ENCODE peak calls at places on chromosomes 2 and 18, in nine cellular contexts. X is heart left ventricle, Y is prostate gland, K is gastrocnemius medialis, E is esophagus squamous epithelium, G is IMR-90, U is endothelial cell of umbilical vein, H is NB4, C is right lobe of liver. Z is an unnamed sample.

GRCh38 chr2:161416633-161417427 is 733 bp downstream of the TBR1 start:
- DNase-seq in U (no peak), H (no peak), Y (no peak), G (no peak), C (no peak), X (no peak), K (no peak), E (no peak), Z (no peak)

GRCh38 chr2:48114256-48114655 is 208.0 kb upstream of the FBXO11 start:
- DNase-seq in C (no peak), Y (no peak), U (no peak), E (no peak), H (peak; percentile 56), X (no peak), G (peak; percentile 77), K (no peak), Z (no peak)

GRCh38 chr2:98280376-98281102 is 65.7 kb upstream of the CNGA3 start:
- DNase-seq in K (no peak), E (no peak), C (no peak), Y (no peak), H (no peak), X (no peak), G (no peak), U (peak; percentile 37), Z (no peak)

GRCh38 chr2:1777156-1777555 is 32.8 kb upstream of the PXDN start:
- DNase-seq in G (no peak), C (no peak), E (no peak), U (no peak), Y (no peak), K (no peak), H (no peak), X (no peak), Z (no peak)

GRCh38 chr2:127208313-127208712 is 11.8 kb downstream of the CYP27C1 start:
- DNase-seq in H (no peak), E (no peak), U (no peak), K (peak; percentile 52), X (no peak), C (no peak), Y (no peak), G (peak; percentile 19), Z (no peak)

GRCh38 chr2:239255643-239256042 is 145.2 kb downstream of the HDAC4 start:
- DNase-seq in G (no peak), Y (no peak), H (no peak), X (no peak), C (peak; percentile 16), E (no peak), U (no peak), K (peak; percentile 26), Z (no peak)

GRCh38 chr18:40004246-40004645 is 1950.8 kb upstream of the PIK3C3 start:
- DNase-seq in G (no peak), X (no peak), H (no peak), Y (no peak), C (no peak), K (no peak), E (no peak), U (no peak), Z (no peak)

GRCh38 chr2:121707920-121708361 is 28.7 kb downstream of the NIFK start:
- DNase-seq in E (no peak), X (no peak), H (no peak), C (peak; percentile 37), U (no peak), G (no peak), K (no peak), Y (no peak), Z (no peak)

GRCh38 chr2:84960157-84960506 is 10.8 kb upstream of the KCMF1 start:
- DNase-seq in E (no peak), X (no peak), G (no peak), U (no peak), C (no peak), H (no peak), Y (no peak), K (no peak), Z (no peak)

GRCh38 chr2:84959045-84959493 is 11.9 kb upstream of the KCMF1 start:
- DNase-seq in C (no peak), U (peak; percentile 71), H (no peak), Y (no peak), X (no peak), G (peak; percentile 90), E (no peak), K (no peak), Z (no peak)

GRCh38 chr2:84959494-84960156 is 11.3 kb upstream of the KCMF1 start:
- DNase-seq in C (no peak), Y (peak; percentile 12), E (no peak), X (no peak), U (no peak), H (no peak), G (peak; percentile 64), K (no peak), Z (no peak)

GRCh38 chr2:84957771-84958134 is 13.2 kb upstream of the KCMF1 start:
- DNase-seq in E (no peak), X (no peak), U (no peak), G (no peak), Y (no peak), H (no peak), C (no peak), K (no peak), Z (no peak)

GRCh38 chr2:84958135-84959044 is 12.6 kb upstream of the KCMF1 start:
- DNase-seq in Y (peak; percentile 84), G (peak; percentile 97), H (no peak), U (peak; percentile 87), E (no peak), C (no peak), X (no peak), K (peak; percentile 28), Z (peak; percentile 58)
- TF ChIP-seq POLR2A in Y (peak; percentile 60), G (peak; percentile 28), H (no peak), U (no peak), E (no peak), C (no peak), X (no peak), K (no peak), Z (no peak)

GRCh38 chr2:195022514-195022842 is 634.5 kb upstream of the SLC39A10 start:
- DNase-seq in E (no peak), Y (no peak), U (no peak), X (no peak), C (no peak), H (no peak), G (no peak), K (no peak), Z (no peak)
- TF ChIP-seq POLR2A in E (no peak), Y (no peak), U (no peak), X (no peak), C (no peak), H (no peak), G (no peak), K (no peak), Z (no peak)

GRCh38 chr2:207166039-207166348 is 246 bp upstream of the KLF7 start:
- DNase-seq in C (peak; percentile 99), X (peak; percentile 99), K (peak; percentile 99), E (peak; percentile 94), Y (peak; percentile 99), H (peak; percentile 99), G (peak; percentile 100), U (peak; percentile 100), Z (peak; percentile 100)

GRCh38 chr2:207167129-207167923 is 1.6 kb upstream of the KLF7 start:
- DNase-seq in C (no peak), E (no peak), X (no peak), G (peak; percentile 72), H (peak; percentile 93), U (no peak), Y (no peak), K (no peak), Z (no peak)

GRCh38 chr2:207165121-207166038 is at the start of gene KLF7:
- DNase-seq in E (peak; percentile 39), G (peak; percentile 51), X (peak; percentile 46), K (peak; percentile 25), Y (peak; percentile 46), C (peak; percentile 67), H (peak; percentile 50), U (peak; percentile 67), Z (peak; percentile 44)

GRCh38 chr2:207163815-207164747 is 1.7 kb downstream of the KLF7 start:
- DNase-seq in X (peak; percentile 74), K (peak; percentile 49), G (peak; percentile 48), E (peak; percentile 2), H (peak; percentile 21), C (peak; percentile 68), Y (peak; percentile 64), U (peak; percentile 84), Z (peak; percentile 64)

DNA sequence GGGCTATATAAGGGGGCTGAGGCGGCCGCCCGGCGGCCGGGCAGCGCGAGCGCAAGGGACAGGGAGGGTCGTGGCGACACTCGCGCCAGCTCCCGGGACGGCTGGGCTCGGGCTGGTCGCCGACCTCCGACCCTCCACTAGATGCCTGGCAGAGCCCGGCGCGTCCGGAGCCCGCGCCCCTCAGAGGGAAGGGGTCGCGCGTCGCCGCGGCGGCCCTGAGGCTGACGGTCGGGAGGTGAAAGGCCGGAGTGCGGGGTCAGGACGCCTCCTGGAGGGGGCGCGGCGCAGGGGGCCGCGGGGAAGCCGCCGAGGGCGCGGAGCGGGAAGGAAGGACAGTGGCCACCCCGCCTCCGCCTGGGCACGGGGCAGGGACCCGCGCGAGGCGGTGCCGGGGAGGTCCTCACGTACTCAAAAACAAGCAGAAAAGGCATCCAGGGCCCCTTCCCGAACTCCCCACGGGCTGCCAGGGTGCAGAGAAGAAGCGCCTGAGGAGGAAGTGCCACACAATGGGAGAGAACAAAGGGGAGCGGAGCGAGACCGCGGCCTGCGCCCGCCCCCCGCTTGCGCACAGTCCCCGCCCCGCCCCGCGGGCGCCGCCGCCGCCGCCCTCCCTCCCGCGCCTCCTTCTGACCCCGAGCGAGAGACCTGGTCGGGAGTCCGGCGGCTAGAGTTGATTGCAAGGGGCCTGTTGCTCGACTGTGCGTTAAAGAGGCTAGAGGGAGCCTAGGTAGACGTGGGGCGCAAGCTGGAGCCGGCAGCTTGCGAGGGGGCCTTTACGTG is 791 bp upstream of the KLF7 start:
- DNase-seq in U (peak; percentile 80), E (peak; percentile 29), K (peak; percentile 69), Y (peak; percentile 67), H (peak; percentile 87), X (peak; percentile 85), C (peak; percentile 88), G (peak; percentile 81), Z (peak; percentile 78)
- TF ChIP-seq POLR2A in U (peak; percentile 90), E (peak; percentile 97), K (peak; percentile 99), Y (peak; percentile 95), H (peak; percentile 72), X (peak; percentile 94), C (peak; percentile 96), G (peak; percentile 96), Z (peak; percentile 65)

GRCh38 chr2:215435261-215435808 is 533 bp downstream of the FN1 start:
- DNase-seq in U (peak; percentile 45), E (no peak), H (peak; percentile 43), Y (no peak), X (no peak), C (no peak), G (no peak), K (no peak), Z (no peak)

GRCh38 chr2:215434447-215435260 is 1.2 kb downstream of the FN1 start:
- DNase-seq in X (no peak), C (no peak), H (no peak), E (no peak), U (peak; percentile 58), Y (no peak), G (no peak), K (no peak), Z (no peak)

GRCh38 chr2:215436705-215437570 is 1.1 kb upstream of the FN1 start:
- DNase-seq in G (no peak), X (no peak), U (peak; percentile 78), E (no peak), C (no peak), K (no peak), H (no peak), Y (peak; percentile 10), Z (no peak)

GRCh38 chr2:215437614-215438013 is 1.7 kb upstream of the FN1 start:
- DNase-seq in K (no peak), U (no peak), C (no peak), H (no peak), Y (no peak), X (no peak), G (no peak), E (no peak), Z (no peak)

DNA sequence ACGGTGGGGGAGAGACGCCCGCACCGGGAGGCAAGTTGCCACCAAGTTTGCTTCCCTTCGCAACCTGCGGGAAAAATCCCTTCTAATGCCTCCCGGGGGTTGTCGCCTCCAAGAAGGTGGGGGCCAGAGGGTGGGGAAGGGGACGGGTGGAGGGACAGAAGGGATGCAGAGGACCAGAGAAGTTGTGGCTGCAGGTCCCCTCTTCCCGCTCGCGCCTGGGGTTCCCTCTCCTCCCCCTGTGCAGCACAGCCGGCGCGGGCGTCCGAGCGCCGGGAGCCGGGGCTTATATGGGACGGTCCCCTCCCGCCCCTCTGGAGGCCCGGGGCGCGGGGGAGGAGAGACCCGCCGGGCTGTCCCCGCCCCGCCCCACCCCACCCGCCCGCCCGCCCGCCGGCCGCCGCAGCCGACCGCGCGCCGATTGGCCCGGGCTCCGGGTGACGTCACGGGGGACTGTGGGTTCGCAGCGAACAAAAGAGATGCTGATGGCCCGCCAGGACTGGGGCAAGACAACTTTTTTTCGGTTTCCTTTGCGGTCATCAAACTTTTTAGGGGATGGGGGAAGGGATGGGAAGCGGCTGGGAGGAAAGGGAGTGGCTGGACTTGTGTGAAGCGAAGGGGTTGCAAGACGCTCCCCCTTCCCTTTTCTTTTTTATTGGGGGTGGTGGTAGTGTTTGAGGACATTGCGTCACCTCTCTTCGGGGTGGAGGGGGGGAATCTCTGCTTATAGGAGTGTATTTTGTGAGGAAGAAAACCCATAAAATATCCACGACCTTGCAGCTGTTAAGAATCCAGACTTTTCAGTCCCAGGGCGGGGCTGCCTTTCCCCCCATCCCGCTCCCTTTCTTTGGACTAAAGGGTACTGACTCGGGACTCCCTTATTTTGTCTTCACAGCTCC is at the start of gene FN1:
- DNase-seq in Y (peak; percentile 77), E (no peak), G (peak; percentile 98), X (peak; percentile 93), C (peak; percentile 95), K (peak; percentile 79), H (peak; percentile 79), U (peak; percentile 99), Z (peak; percentile 69)
- TF ChIP-seq POLR2A in Y (no peak), E (peak; percentile 84), G (peak; percentile 99), X (no peak), C (peak; percentile 80), K (peak; percentile 47), H (no peak), U (peak; percentile 98), Z (no peak)

Z was measured in breast epithelium.